ENCODE peak calls at places on chromosomes 16 and 17, in nine cellular contexts. X, U, O, J, Z, L, M, I and Y are unnamed samples.
A peak's percentile ranks its signal among the peaks of the same experiment; 100 is the strongest.

GRCh38 chr17:13541032-13541480 is 60.7 kb downstream of the HS3ST3A1 start:
- DNase-seq in Z (no peak), I (no peak), M (no peak), L (peak; percentile 96), X (no peak), J (no peak), O (no peak), U (peak; percentile 92), Y (peak; percentile 97)

GRCh38 chr16:57901480-57902069 is 69.4 kb downstream of the CNGB1 start:
- DNase-seq in X (no peak), O (no peak), J (no peak), M (no peak), Z (no peak), L (no peak), U (no peak), I (no peak), Y (no peak)

GRCh38 chr16:49336581-49336980 is 37.0 kb upstream of the C16orf78 start:
- DNase-seq in O (no peak), L (no peak), U (no peak), Z (no peak), I (no peak), M (no peak), J (no peak), X (no peak), Y (no peak)

GRCh38 chr17:61361084-61361483 is 38.6 kb upstream of the TBX2 start:
- DNase-seq in L (peak; percentile 84), Z (no peak), O (no peak), J (no peak), M (no peak), I (no peak), X (no peak), U (no peak), Y (peak; percentile 84)

GRCh38 chr17:17748604-17749003 is 67.3 kb downstream of the RAI1 start:
- DNase-seq in U (no peak), M (no peak), X (no peak), O (no peak), L (no peak), I (no peak), J (no peak), Z (no peak), Y (no peak)

GRCh38 chr17:57874434-57875108 is 24.7 kb upstream of the MRPS23 start:
- DNase-seq in I (peak; percentile 76), L (peak; percentile 95), U (peak; percentile 94), M (peak; percentile 65), O (peak; percentile 74), Z (peak; percentile 64), X (no peak), J (peak; percentile 84), Y (peak; percentile 88)

GRCh38 chr16:77214411-77215138 is 15.4 kb downstream of the SYCE1L start:
- DNase-seq in Z (no peak), J (no peak), O (no peak), L (no peak), U (no peak), M (no peak), I (no peak), X (no peak), Y (no peak)

GRCh38 chr17:1375615-1376014 is 24.4 kb downstream of the YWHAE start:
- DNase-seq in M (no peak), U (no peak), O (no peak), X (no peak), L (no peak), Z (no peak), I (no peak), J (no peak), Y (no peak)

GRCh38 chr16:77562497-77562896 is 127.7 kb upstream of the ADAMTS18 start:
- DNase-seq in I (no peak), J (no peak), M (no peak), L (no peak), Z (no peak), X (no peak), O (no peak), U (no peak), Y (no peak)

GRCh38 chr16:9384141-9384540 is 292.7 kb downstream of the HAPSTR1 start:
- DNase-seq in J (no peak), L (no peak), M (no peak), Z (no peak), I (no peak), U (no peak), X (no peak), O (no peak), Y (no peak)

GRCh38 chr17:57485566-57485865 is 229.2 kb downstream of the MSI2 start:
- DNase-seq in Z (no peak), M (no peak), U (no peak), I (no peak), O (no peak), X (no peak), J (no peak), L (no peak), Y (no peak)

GRCh38 chr16:4801962-4802658 is at the start of gene ROGDI:
- DNase-seq in O (peak; percentile 85), J (no peak), U (peak; percentile 53), Z (peak; percentile 70), I (peak; percentile 61), L (peak; percentile 12), X (peak; percentile 92), M (peak; percentile 96), Y (peak; percentile 19)

GRCh38 chr16:76235426-76235825 is 41.8 kb upstream of the CNTNAP4 start:
- DNase-seq in U (no peak), M (no peak), I (no peak), J (no peak), X (no peak), L (no peak), O (no peak), Z (no peak), Y (no peak)

GRCh38 chr16:66266436-66267286 is 99.8 kb upstream of the CDH5 start:
- DNase-seq in I (no peak), M (peak; percentile 61), X (no peak), O (peak; percentile 49), L (peak; percentile 90), J (peak; percentile 87), Z (no peak), U (peak; percentile 74), Y (peak; percentile 80)

DNA sequence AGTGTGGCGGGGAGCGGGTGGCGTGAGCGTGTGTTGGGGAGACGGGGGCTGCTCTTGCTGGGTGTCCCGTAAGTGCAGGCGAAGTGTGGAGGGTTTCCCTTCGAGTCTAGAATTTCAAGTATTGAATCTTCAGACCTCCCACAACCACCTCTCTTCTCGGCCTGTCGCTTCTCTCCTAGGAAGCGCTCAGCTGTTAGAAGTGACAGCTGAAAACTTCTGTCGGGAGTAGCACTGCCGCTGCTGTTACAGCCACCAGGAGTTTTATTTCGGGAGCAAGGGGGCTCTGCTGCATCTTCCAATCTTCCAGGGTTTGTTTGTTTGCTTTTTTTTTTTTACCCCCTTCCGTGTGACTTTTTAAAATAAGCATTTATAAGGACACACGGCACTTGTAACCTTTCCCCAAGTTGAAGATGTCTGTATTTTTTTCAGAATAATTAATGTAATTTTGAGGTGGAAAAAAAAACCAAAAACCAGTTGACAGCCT is 738 bp downstream of the RPS6KB1 start:
- DNase-seq in L (peak; percentile 8), O (no peak), Z (no peak), I (peak; percentile 28), M (no peak), U (peak; percentile 7), X (no peak), J (peak; percentile 45), Y (peak; percentile 25)
- TF ChIP-seq CTCF in L (no peak), O (no peak), Z (no peak), I (peak; percentile 14), M (no peak), U (peak; percentile 16), X (no peak), J (peak; percentile 25), Y (peak; percentile 10)

GRCh38 chr16:75099075-75099667 is 17.4 kb downstream of the LDHD start:
- DNase-seq in X (no peak), U (no peak), M (no peak), L (no peak), I (no peak), J (peak; percentile 42), O (no peak), Z (no peak), Y (no peak)

GRCh38 chr16:75096730-75097129 is 19.9 kb downstream of the LDHD start:
- DNase-seq in L (no peak), O (peak; percentile 82), J (peak; percentile 44), X (peak; percentile 71), I (no peak), U (no peak), M (peak; percentile 62), Z (peak; percentile 46), Y (no peak)

GRCh38 chr16:75097191-75097761 is 19.3 kb downstream of the LDHD start:
- DNase-seq in U (no peak), X (no peak), Z (no peak), I (no peak), L (no peak), J (no peak), M (no peak), O (no peak), Y (no peak)

GRCh38 chr16:75099738-75100615 is 16.6 kb downstream of the LDHD start:
- DNase-seq in U (no peak), M (peak; percentile 66), O (no peak), X (no peak), I (no peak), J (peak; percentile 29), Z (no peak), L (no peak), Y (no peak)

GRCh38 chr16:75097941-75098897 is 18.4 kb downstream of the LDHD start:
- DNase-seq in M (peak; percentile 62), O (no peak), Z (no peak), L (no peak), J (no peak), X (no peak), U (no peak), I (no peak), Y (no peak)
- H3K4me3 ChIP-seq in M (no peak overlapping the region), O (no peak overlapping the region), Z (no peak overlapping the region), L (no peak overlapping the region), J (no peak overlapping the region), X (no peak overlapping the region), U (no peak overlapping the region), I (no peak overlapping the region), Y (no peak overlapping the region)

DNA sequence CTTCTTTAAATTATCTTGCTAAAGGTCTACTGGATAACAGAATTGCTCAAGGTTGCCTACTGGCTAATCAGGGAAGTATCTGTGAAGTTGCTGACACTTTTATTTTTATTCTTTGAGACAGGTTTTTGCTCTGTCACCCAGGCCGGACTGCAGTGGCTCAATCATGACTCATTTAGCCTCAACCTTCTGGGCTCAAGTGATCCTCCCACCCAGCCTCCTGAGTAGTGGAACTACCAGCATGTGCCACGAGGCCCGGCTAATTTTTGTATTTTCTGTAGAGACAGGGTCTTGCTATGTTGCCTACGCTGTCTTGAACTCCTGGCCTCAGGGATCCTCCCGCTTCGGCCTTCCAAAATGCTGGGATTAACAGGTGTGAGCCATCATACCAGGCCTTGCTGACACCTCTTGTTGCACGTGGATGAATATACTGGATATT is 43.1 kb downstream of the GLG1 start:
- DNase-seq in U (peak; percentile 57), J (no peak), M (peak; percentile 67), O (no peak), I (no peak), Z (no peak), L (peak; percentile 43), X (no peak), Y (peak; percentile 72)
- TF ChIP-seq CTCF in U (no peak), J (no peak), M (no peak), O (no peak), I (no peak), Z (no peak), L (no peak), X (no peak), Y (no peak)

DNA sequence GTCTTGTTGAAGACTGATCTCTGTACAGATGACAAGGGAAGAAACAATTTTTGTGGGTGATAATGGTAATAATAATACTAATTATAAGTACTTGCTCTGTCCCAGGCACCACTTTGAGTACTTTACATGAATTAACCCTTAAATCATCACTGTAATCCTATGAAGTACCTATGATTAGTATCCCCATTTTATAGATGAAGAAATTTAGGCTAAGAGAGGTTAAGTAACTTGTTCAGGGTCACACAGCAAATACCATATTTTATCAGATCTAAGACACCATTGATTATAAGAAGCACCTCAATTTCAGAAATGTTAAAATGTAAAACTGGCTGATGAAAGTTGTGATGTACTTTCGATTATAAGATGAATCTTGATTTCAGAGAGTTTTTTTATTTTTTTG is 18.6 kb downstream of the TADA2A start:
- DNase-seq in Z (no peak), X (no peak), O (no peak), J (no peak), M (no peak), L (no peak), U (no peak), I (no peak), Y (no peak)
- H3K4me3 ChIP-seq in Z (no peak overlapping the region), X (no peak overlapping the region), O (no peak overlapping the region), J (no peak overlapping the region), M (no peak overlapping the region), L (no peak overlapping the region), U (no peak overlapping the region), I (no peak overlapping the region), Y (no peak overlapping the region)